ENCODE peak calls at places on chromosome 17, in six cellular contexts. A, W, O, N, D and G are unnamed samples.

GRCh38 chr17:30570191-30570590 is 93.0 kb downstream of the GOSR1 start:
- DNase-seq in D (no peak), A (no peak), W (no peak), N (no peak), O (no peak), G (no peak)

GRCh38 chr17:49565948-49566491 is 9.7 kb upstream of the NXPH3 start:
- DNase-seq in W (no peak), O (no peak), N (no peak), D (no peak), A (no peak), G (no peak)

GRCh38 chr17:31439716-31440115 is 48.2 kb downstream of the RAB11FIP4 start:
- DNase-seq in O (no peak), D (no peak), N (no peak), W (no peak), A (no peak), G (no peak)

GRCh38 chr17:76840884-76841775 is 27.1 kb upstream of the MGAT5B start:
- DNase-seq in D (no peak), A (no peak), O (no peak), W (no peak), N (peak), G (no peak)

GRCh38 chr17:10888858-10889257 is 51.0 kb upstream of the PIRT start:
- DNase-seq in W (no peak), O (no peak), N (no peak), A (no peak), D (no peak), G (no peak)

GRCh38 chr17:69588739-69589334 is 174.3 kb downstream of the MAP2K6 start:
- DNase-seq in D (no peak), O (no peak), W (no peak), A (no peak), N (no peak), G (no peak)

GRCh38 chr17:57557793-57558681 is 187.1 kb downstream of the CCDC182 start:
- DNase-seq in A (no peak), N (no peak), D (no peak), W (no peak), O (no peak), G (no peak)

GRCh38 chr17:78272181-78272913 is 40.9 kb downstream of the TMEM235 start:
- DNase-seq in A (no peak), W (no peak), N (peak), D (no peak), O (no peak), G (no peak)

GRCh38 chr17:3981455-3981854 is 17.2 kb upstream of the ATP2A3 start:
- DNase-seq in O (no peak), N (no peak), W (no peak), A (peak), D (no peak), G (no peak)

GRCh38 chr17:55402374-55402773 is 19.3 kb downstream of the MMD start:
- DNase-seq in O (no peak), A (no peak), D (no peak), N (peak), W (no peak), G (peak)

GRCh38 chr17:38430316-38430715 is 2.1 kb downstream of the ARHGAP23 start:
- DNase-seq in W (no peak), A (no peak), D (no peak), N (no peak), O (no peak), G (no peak)

GRCh38 chr17:38428150-38428642 is at the start of gene ARHGAP23:
- DNase-seq in N (peak), W (no peak), A (peak), D (no peak), O (no peak), G (no peak)

GRCh38 chr17:38428643-38429371 is 543 bp downstream of the ARHGAP23 start:
- DNase-seq in N (no peak), W (no peak), O (no peak), A (peak), D (no peak), G (no peak)

GRCh38 chr17:38430822-38431221 is 2.6 kb downstream of the ARHGAP23 start:
- DNase-seq in W (no peak), N (no peak), O (no peak), D (no peak), A (no peak), G (no peak)

GRCh38 chr17:38429476-38430100 is 1.3 kb downstream of the ARHGAP23 start:
- DNase-seq in N (no peak), D (no peak), A (no peak), O (no peak), W (no peak), G (no peak)
- TF ChIP-seq ZNF274 in N (no peak), D (no peak), A (no peak), O (no peak), W (no peak), G (no peak)

GRCh38 chr17:74987909-74988711 is 678 bp downstream of the CDR2L start:
- DNase-seq in O (no peak), N (peak), W (no peak), A (peak), D (no peak), G (no peak)
- TF ChIP-seq ZNF274 in O (peak), N (no peak), W (no peak), A (no peak), D (no peak), G (no peak)

DNA sequence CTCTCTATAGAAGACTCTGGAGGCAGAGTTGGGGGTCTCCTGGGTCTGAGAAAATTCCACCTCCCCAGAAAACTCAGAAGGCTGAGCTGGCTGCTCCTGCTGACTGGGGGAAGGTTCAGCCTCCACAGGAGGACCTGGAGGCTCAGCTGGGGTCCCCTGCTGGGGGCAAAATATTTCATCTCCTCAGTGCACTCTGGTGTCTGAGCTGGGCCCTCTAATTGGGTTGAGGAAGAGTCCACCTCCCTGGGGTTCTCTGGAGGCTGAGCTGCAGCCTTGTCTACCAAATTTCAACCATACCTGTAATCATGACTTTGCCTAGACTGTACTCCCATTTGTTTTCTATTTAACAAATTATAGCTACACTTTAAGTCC is 23.3 kb downstream of the RDM1 start:
- DNase-seq in W (no peak), O (no peak), A (no peak), D (no peak), N (no peak), G (no peak)
- TF ChIP-seq ZNF274 in W (no peak), O (no peak), A (no peak), D (no peak), N (no peak), G (no peak)

GRCh38 chr17:82959990-82960418 is 119.4 kb upstream of the METRNL start:
- DNase-seq in O (no peak), A (no peak), W (no peak), D (no peak), N (no peak), G (no peak)
- TF ChIP-seq ZNF274 in O (no peak), A (no peak), W (no peak), D (no peak), N (no peak), G (no peak)

DNA sequence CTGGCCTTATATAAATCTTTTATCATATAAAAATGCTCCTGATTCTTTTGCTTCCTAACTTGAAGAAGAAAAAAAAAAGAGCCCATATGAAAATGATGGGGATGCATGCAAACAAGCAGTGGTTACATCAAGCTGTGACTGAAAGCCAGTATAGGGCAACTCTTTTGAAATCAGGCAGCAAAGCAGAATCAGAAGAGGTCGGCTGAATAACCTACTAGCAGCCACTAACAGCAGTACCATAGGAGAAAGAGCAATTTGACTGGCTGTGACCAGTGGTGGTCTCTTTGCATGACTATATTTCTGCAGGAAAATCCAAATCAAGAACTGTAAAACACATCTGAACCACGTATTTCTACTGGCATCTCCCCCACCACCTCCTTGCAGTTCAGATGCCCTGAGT is 161.9 kb upstream of the C17orf78 start:
- DNase-seq in D (no peak), N (no peak), W (no peak), O (no peak), A (no peak), G (no peak)
- TF ChIP-seq ZNF274 in D (no peak), N (no peak), W (no peak), O (no peak), A (no peak), G (no peak)

GRCh38 chr17:72616457-72616856 is 476.0 kb downstream of the SLC39A11 start:
- DNase-seq in D (no peak), W (no peak), A (no peak), O (no peak), N (no peak), G (no peak)
- TF ChIP-seq ZNF274 in D (no peak), W (no peak), A (no peak), O (no peak), N (no peak), G (no peak)

DNA sequence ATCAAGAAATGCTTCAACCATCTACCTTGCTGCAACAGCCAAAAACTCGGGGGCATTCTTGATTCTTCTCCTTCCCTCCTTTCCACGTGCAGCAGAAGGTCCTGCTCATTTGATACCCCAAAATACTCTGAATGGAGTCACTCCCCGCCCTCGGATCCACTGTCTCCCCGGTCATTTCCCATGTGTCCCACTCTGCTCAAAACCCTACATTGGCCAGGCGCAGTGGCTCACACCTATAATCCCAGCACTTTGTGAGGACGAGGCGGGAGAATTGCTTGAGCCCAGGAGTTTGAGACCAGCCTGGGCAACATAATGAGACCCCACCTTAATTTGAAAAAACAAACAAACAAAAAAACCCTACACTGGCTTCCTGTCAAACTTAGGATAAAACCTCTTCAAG is 2.6 kb downstream of the SLC13A2 start:
- DNase-seq in O (no peak), N (no peak), A (no peak), W (no peak), D (no peak), G (no peak)
- TF ChIP-seq ZNF274 in O (no peak), N (no peak), A (no peak), W (no peak), D (no peak), G (no peak)

DNA sequence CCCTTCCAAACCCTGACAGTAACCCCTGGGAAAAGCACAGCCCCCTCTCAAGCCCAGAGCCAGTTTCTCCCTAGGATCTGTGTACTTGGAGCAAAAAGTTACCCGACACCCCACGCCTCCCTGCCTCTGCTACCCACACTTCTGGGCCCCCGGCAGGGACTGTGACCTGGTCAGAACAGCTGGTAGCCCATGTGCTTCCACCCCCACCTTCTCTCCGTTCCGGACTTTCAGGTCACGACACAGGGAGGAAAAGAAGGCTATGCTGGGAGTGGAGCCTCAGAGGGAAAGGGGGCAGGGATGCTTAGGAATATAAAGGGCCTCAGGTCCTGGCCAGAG is 6.4 kb downstream of the PPY start:
- DNase-seq in O (no peak), A (no peak), N (no peak), W (no peak), D (no peak), G (no peak)
- TF ChIP-seq ZNF274 in O (no peak), A (no peak), N (no peak), W (no peak), D (no peak), G (no peak)

DNA sequence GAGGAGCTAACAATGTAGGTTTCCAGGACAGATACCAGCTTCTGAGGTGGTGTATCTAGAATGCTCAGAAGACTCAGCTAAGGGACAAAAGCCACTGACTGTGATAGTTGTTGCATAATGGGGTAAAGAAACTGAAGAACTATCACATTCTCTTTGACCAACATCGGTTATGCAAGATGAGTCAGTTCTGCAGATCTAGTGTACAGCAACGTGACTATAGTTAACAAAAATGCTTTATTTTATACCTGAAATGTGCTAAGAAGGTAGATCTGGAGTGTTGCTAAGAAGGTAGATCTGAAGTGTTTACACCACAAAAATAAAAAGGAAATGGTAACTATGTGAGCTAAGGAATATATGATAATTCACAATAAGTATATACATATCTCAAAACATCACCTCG is 2.5 kb downstream of the KRTAP9-6 start:
- DNase-seq in W (no peak), O (no peak), A (no peak), D (no peak), N (no peak), G (no peak)
- TF ChIP-seq ZNF274 in W (no peak), O (no peak), A (no peak), D (no peak), N (no peak), G (no peak)

GRCh38 chr17:1120596-1121441 is 59.0 kb downstream of the ABR start:
- DNase-seq in D (no peak), W (no peak), A (no peak), O (no peak), N (no peak), G (no peak)

GRCh38 chr17:1124238-1124699 is 55.5 kb downstream of the ABR start:
- DNase-seq in O (no peak), W (no peak), A (no peak), N (no peak), D (no peak), G (no peak)

GRCh38 chr17:1123397-1124237 is 56.2 kb downstream of the ABR start:
- DNase-seq in O (no peak), N (no peak), D (no peak), A (no peak), W (no peak), G (no peak)

GRCh38 chr17:1124896-1125774 is 54.6 kb downstream of the ABR start:
- DNase-seq in O (no peak), D (no peak), W (no peak), N (no peak), A (no peak), G (no peak)

GRCh38 chr17:1122681-1123396 is 56.9 kb downstream of the ABR start:
- DNase-seq in N (peak), A (peak), O (peak), D (no peak), W (no peak), G (peak)
- TF ChIP-seq ZNF274 in N (no peak), A (no peak), O (no peak), D (no peak), W (no peak), G (no peak)